ENCODE peak calls at places on chromosomes 4 and X, in ten cellular contexts. One of them, this sample, is unnamed.

GRCh38 chr4:152462047-152462446 is 73.8 kb downstream of the FBXW7 start:
- DNase-seq in GM03348: no peak
- DNase-seq in stimulated activated CD4-positive, alpha-beta T cell treated with anti-CD3 and anti-CD28 coated beads, Interleukin-4, amount 100 ng/mL, for 4 hours: no peak
- DNase-seq in glomerular endothelial cell: no peak
- DNase-seq in smooth muscle cell of the brain vasculature: no peak
- DNase-seq in left ventricle myocardium inferior: no peak
- DNase-seq in HFFc6: no peak
- DNase-seq in T-helper 2 cell: no peak
- DNase-seq in D341Med: no peak
- DNase-seq in nucleus accumbens: no peak
- DNase-seq in this sample: no peak

GRCh38 chr4:144583658-144584057 is 62.3 kb upstream of the HHIP start:
- DNase-seq in stimulated activated CD4-positive, alpha-beta T cell treated with anti-CD3 and anti-CD28 coated beads, Interleukin-4, amount 100 ng/mL, for 4 hours: no peak
- DNase-seq in GM03348: peak
- DNase-seq in glomerular endothelial cell: no peak
- DNase-seq in nucleus accumbens: no peak
- DNase-seq in T-helper 2 cell: no peak
- DNase-seq in D341Med: no peak
- DNase-seq in smooth muscle cell of the brain vasculature: no peak
- DNase-seq in left ventricle myocardium inferior: no peak
- DNase-seq in HFFc6: no peak
- DNase-seq in this sample: no peak

GRCh38 chr4:6019316-6020263 is 1.4 kb upstream of the C4orf50 start:
- DNase-seq in T-helper 2 cell: no peak
- DNase-seq in stimulated activated CD4-positive, alpha-beta T cell treated with anti-CD3 and anti-CD28 coated beads, Interleukin-4, amount 100 ng/mL, for 4 hours: no peak
- DNase-seq in left ventricle myocardium inferior: no peak
- DNase-seq in D341Med: peak
- DNase-seq in GM03348: peak
- DNase-seq in glomerular endothelial cell: peak
- DNase-seq in smooth muscle cell of the brain vasculature: peak
- DNase-seq in HFFc6: peak
- DNase-seq in nucleus accumbens: no peak
- DNase-seq in this sample: no peak

GRCh38 chr4:177235026-177235425 is 74.6 kb upstream of the NEIL3 start:
- DNase-seq in smooth muscle cell of the brain vasculature: no peak
- DNase-seq in GM03348: peak
- DNase-seq in D341Med: no peak
- DNase-seq in HFFc6: peak
- DNase-seq in glomerular endothelial cell: no peak
- DNase-seq in T-helper 2 cell: no peak
- DNase-seq in nucleus accumbens: no peak
- DNase-seq in left ventricle myocardium inferior: no peak
- DNase-seq in stimulated activated CD4-positive, alpha-beta T cell treated with anti-CD3 and anti-CD28 coated beads, Interleukin-4, amount 100 ng/mL, for 4 hours: no peak
- DNase-seq in this sample: no peak

GRCh38 chr4:128225148-128225547 is 62.5 kb downstream of the PGRMC2 start:
- DNase-seq in left ventricle myocardium inferior: no peak
- DNase-seq in HFFc6: peak
- DNase-seq in glomerular endothelial cell: no peak
- DNase-seq in D341Med: no peak
- DNase-seq in T-helper 2 cell: no peak
- DNase-seq in smooth muscle cell of the brain vasculature: no peak
- DNase-seq in stimulated activated CD4-positive, alpha-beta T cell treated with anti-CD3 and anti-CD28 coated beads, Interleukin-4, amount 100 ng/mL, for 4 hours: no peak
- DNase-seq in nucleus accumbens: no peak
- DNase-seq in GM03348: peak
- DNase-seq in this sample: no peak

GRCh38 chr4:117481742-117482141 is 396.4 kb upstream of the TRAM1L1 start:
- DNase-seq in D341Med: no peak
- DNase-seq in nucleus accumbens: no peak
- DNase-seq in GM03348: no peak
- DNase-seq in smooth muscle cell of the brain vasculature: peak
- DNase-seq in left ventricle myocardium inferior: no peak
- DNase-seq in T-helper 2 cell: no peak
- DNase-seq in HFFc6: no peak
- DNase-seq in glomerular endothelial cell: no peak
- DNase-seq in stimulated activated CD4-positive, alpha-beta T cell treated with anti-CD3 and anti-CD28 coated beads, Interleukin-4, amount 100 ng/mL, for 4 hours: no peak
- DNase-seq in this sample: no peak

GRCh38 chr4:1512738-1513660 is 106.8 kb upstream of the NKX1-1 start:
- DNase-seq in HFFc6: no peak
- DNase-seq in stimulated activated CD4-positive, alpha-beta T cell treated with anti-CD3 and anti-CD28 coated beads, Interleukin-4, amount 100 ng/mL, for 4 hours: peak
- DNase-seq in T-helper 2 cell: no peak
- DNase-seq in nucleus accumbens: no peak
- DNase-seq in glomerular endothelial cell: no peak
- DNase-seq in smooth muscle cell of the brain vasculature: no peak
- DNase-seq in D341Med: peak
- DNase-seq in left ventricle myocardium inferior: peak
- DNase-seq in GM03348: peak
- DNase-seq in this sample: peak

GRCh38 chrX:103607385-103608304 is at the start of gene TCEAL3:
- DNase-seq in T-helper 2 cell: peak
- DNase-seq in HFFc6: no peak
- DNase-seq in left ventricle myocardium inferior: peak
- DNase-seq in GM03348: peak
- DNase-seq in nucleus accumbens: peak
- DNase-seq in stimulated activated CD4-positive, alpha-beta T cell treated with anti-CD3 and anti-CD28 coated beads, Interleukin-4, amount 100 ng/mL, for 4 hours: peak
- DNase-seq in glomerular endothelial cell: no peak
- DNase-seq in smooth muscle cell of the brain vasculature: no peak
- DNase-seq in D341Med: peak
- DNase-seq in this sample: peak

GRCh38 chr4:26544421-26544820 is 39.5 kb upstream of the TBC1D19 start:
- DNase-seq in D341Med: no peak
- DNase-seq in T-helper 2 cell: no peak
- DNase-seq in glomerular endothelial cell: no peak
- DNase-seq in nucleus accumbens: no peak
- DNase-seq in stimulated activated CD4-positive, alpha-beta T cell treated with anti-CD3 and anti-CD28 coated beads, Interleukin-4, amount 100 ng/mL, for 4 hours: no peak
- DNase-seq in GM03348: no peak
- DNase-seq in left ventricle myocardium inferior: no peak
- DNase-seq in HFFc6: no peak
- DNase-seq in smooth muscle cell of the brain vasculature: no peak
- DNase-seq in this sample: no peak

GRCh38 chr4:121654738-121655137 is 42.0 kb downstream of the ANXA5 start:
- DNase-seq in glomerular endothelial cell: no peak
- DNase-seq in T-helper 2 cell: no peak
- DNase-seq in nucleus accumbens: no peak
- DNase-seq in left ventricle myocardium inferior: no peak
- DNase-seq in HFFc6: no peak
- DNase-seq in D341Med: no peak
- DNase-seq in stimulated activated CD4-positive, alpha-beta T cell treated with anti-CD3 and anti-CD28 coated beads, Interleukin-4, amount 100 ng/mL, for 4 hours: no peak
- DNase-seq in smooth muscle cell of the brain vasculature: no peak
- DNase-seq in GM03348: no peak
- DNase-seq in this sample: no peak

GRCh38 chrX:133958997-133959688 is 26.3 kb downstream of the GPC3 start:
- DNase-seq in left ventricle myocardium inferior: no peak
- DNase-seq in stimulated activated CD4-positive, alpha-beta T cell treated with anti-CD3 and anti-CD28 coated beads, Interleukin-4, amount 100 ng/mL, for 4 hours: no peak
- DNase-seq in HFFc6: no peak
- DNase-seq in D341Med: no peak
- DNase-seq in GM03348: no peak
- DNase-seq in glomerular endothelial cell: no peak
- DNase-seq in smooth muscle cell of the brain vasculature: no peak
- DNase-seq in nucleus accumbens: no peak
- DNase-seq in T-helper 2 cell: no peak
- DNase-seq in this sample: no peak

GRCh38 chr4:147198411-147199051 is 252.9 kb upstream of the TTC29 start:
- DNase-seq in D341Med: no peak
- DNase-seq in GM03348: no peak
- DNase-seq in T-helper 2 cell: no peak
- DNase-seq in left ventricle myocardium inferior: no peak
- DNase-seq in glomerular endothelial cell: no peak
- DNase-seq in stimulated activated CD4-positive, alpha-beta T cell treated with anti-CD3 and anti-CD28 coated beads, Interleukin-4, amount 100 ng/mL, for 4 hours: no peak
- DNase-seq in smooth muscle cell of the brain vasculature: no peak
- DNase-seq in HFFc6: no peak
- DNase-seq in nucleus accumbens: no peak
- DNase-seq in this sample: no peak

GRCh38 chrX:15334561-15334960 is 762 bp downstream of the PIGA start:
- DNase-seq in T-helper 2 cell: peak
- DNase-seq in smooth muscle cell of the brain vasculature: no peak
- DNase-seq in HFFc6: peak
- DNase-seq in stimulated activated CD4-positive, alpha-beta T cell treated with anti-CD3 and anti-CD28 coated beads, Interleukin-4, amount 100 ng/mL, for 4 hours: no peak
- DNase-seq in nucleus accumbens: no peak
- DNase-seq in D341Med: no peak
- DNase-seq in GM03348: peak
- DNase-seq in left ventricle myocardium inferior: no peak
- DNase-seq in glomerular endothelial cell: no peak
- DNase-seq in this sample: peak

GRCh38 chrX:37905436-37906147 is 58.2 kb upstream of the DYNLT3 start:
- DNase-seq in left ventricle myocardium inferior: no peak
- DNase-seq in nucleus accumbens: peak
- DNase-seq in smooth muscle cell of the brain vasculature: peak
- DNase-seq in T-helper 2 cell: no peak
- DNase-seq in D341Med: peak
- DNase-seq in stimulated activated CD4-positive, alpha-beta T cell treated with anti-CD3 and anti-CD28 coated beads, Interleukin-4, amount 100 ng/mL, for 4 hours: peak
- DNase-seq in GM03348: peak
- DNase-seq in glomerular endothelial cell: no peak
- DNase-seq in HFFc6: no peak
- DNase-seq in this sample: no peak

GRCh38 chr4:111666826-111667360 is 478.4 kb upstream of the FAM241A start:
- DNase-seq in smooth muscle cell of the brain vasculature: no peak
- DNase-seq in HFFc6: no peak
- DNase-seq in left ventricle myocardium inferior: no peak
- DNase-seq in glomerular endothelial cell: no peak
- DNase-seq in GM03348: no peak
- DNase-seq in D341Med: no peak
- DNase-seq in stimulated activated CD4-positive, alpha-beta T cell treated with anti-CD3 and anti-CD28 coated beads, Interleukin-4, amount 100 ng/mL, for 4 hours: no peak
- DNase-seq in nucleus accumbens: no peak
- DNase-seq in T-helper 2 cell: no peak
- DNase-seq in this sample: no peak

GRCh38 chr4:180909279-180909678 is 1333.9 kb upstream of the TENM3 start:
- DNase-seq in left ventricle myocardium inferior: no peak
- DNase-seq in T-helper 2 cell: no peak
- DNase-seq in glomerular endothelial cell: no peak
- DNase-seq in D341Med: peak
- DNase-seq in GM03348: peak
- DNase-seq in nucleus accumbens: no peak
- DNase-seq in smooth muscle cell of the brain vasculature: no peak
- DNase-seq in stimulated activated CD4-positive, alpha-beta T cell treated with anti-CD3 and anti-CD28 coated beads, Interleukin-4, amount 100 ng/mL, for 4 hours: no peak
- DNase-seq in HFFc6: no peak
- DNase-seq in this sample: no peak

GRCh38 chr4:105555409-105555808 is 3.0 kb downstream of the ARHGEF38 start:
- DNase-seq in glomerular endothelial cell: no peak
- DNase-seq in D341Med: no peak
- DNase-seq in stimulated activated CD4-positive, alpha-beta T cell treated with anti-CD3 and anti-CD28 coated beads, Interleukin-4, amount 100 ng/mL, for 4 hours: no peak
- DNase-seq in nucleus accumbens: no peak
- DNase-seq in T-helper 2 cell: no peak
- DNase-seq in HFFc6: no peak
- DNase-seq in smooth muscle cell of the brain vasculature: no peak
- DNase-seq in left ventricle myocardium inferior: no peak
- DNase-seq in GM03348: no peak
- DNase-seq in this sample: no peak

GRCh38 chr4:162485486-162485885 is 321.7 kb upstream of the FSTL5 start:
- DNase-seq in D341Med: no peak
- DNase-seq in smooth muscle cell of the brain vasculature: no peak
- DNase-seq in left ventricle myocardium inferior: no peak
- DNase-seq in GM03348: no peak
- DNase-seq in nucleus accumbens: no peak
- DNase-seq in T-helper 2 cell: no peak
- DNase-seq in HFFc6: peak
- DNase-seq in glomerular endothelial cell: no peak
- DNase-seq in stimulated activated CD4-positive, alpha-beta T cell treated with anti-CD3 and anti-CD28 coated beads, Interleukin-4, amount 100 ng/mL, for 4 hours: no peak
- DNase-seq in this sample: no peak

GRCh38 chrX:125497667-125498066 is 178.0 kb downstream of the TEX13C start:
- DNase-seq in glomerular endothelial cell: no peak
- DNase-seq in D341Med: no peak
- DNase-seq in left ventricle myocardium inferior: no peak
- DNase-seq in HFFc6: no peak
- DNase-seq in smooth muscle cell of the brain vasculature: no peak
- DNase-seq in GM03348: no peak
- DNase-seq in nucleus accumbens: no peak
- DNase-seq in stimulated activated CD4-positive, alpha-beta T cell treated with anti-CD3 and anti-CD28 coated beads, Interleukin-4, amount 100 ng/mL, for 4 hours: no peak
- DNase-seq in T-helper 2 cell: no peak
- DNase-seq in this sample: no peak

GRCh38 chr4:38753021-38753806 is 29.6 kb downstream of the TLR10 start:
- DNase-seq in smooth muscle cell of the brain vasculature: peak
- DNase-seq in T-helper 2 cell: no peak
- DNase-seq in HFFc6: peak
- DNase-seq in glomerular endothelial cell: no peak
- DNase-seq in GM03348: peak
- DNase-seq in left ventricle myocardium inferior: peak
- DNase-seq in D341Med: peak
- DNase-seq in nucleus accumbens: no peak
- DNase-seq in stimulated activated CD4-positive, alpha-beta T cell treated with anti-CD3 and anti-CD28 coated beads, Interleukin-4, amount 100 ng/mL, for 4 hours: no peak
- DNase-seq in this sample: no peak

GRCh38 chr4:41346306-41347061 is 89.8 kb downstream of the UCHL1 start:
- DNase-seq in smooth muscle cell of the brain vasculature: no peak
- DNase-seq in stimulated activated CD4-positive, alpha-beta T cell treated with anti-CD3 and anti-CD28 coated beads, Interleukin-4, amount 100 ng/mL, for 4 hours: no peak
- DNase-seq in GM03348: peak
- DNase-seq in glomerular endothelial cell: no peak
- DNase-seq in nucleus accumbens: no peak
- DNase-seq in D341Med: no peak
- DNase-seq in T-helper 2 cell: no peak
- DNase-seq in HFFc6: peak
- DNase-seq in left ventricle myocardium inferior: no peak
- DNase-seq in this sample: no peak

GRCh38 chrX:31124536-31124935 is 52.7 kb upstream of the FTHL17 start:
- DNase-seq in T-helper 2 cell: no peak
- DNase-seq in D341Med: no peak
- DNase-seq in HFFc6: no peak
- DNase-seq in nucleus accumbens: no peak
- DNase-seq in left ventricle myocardium inferior: no peak
- DNase-seq in GM03348: no peak
- DNase-seq in smooth muscle cell of the brain vasculature: no peak
- DNase-seq in stimulated activated CD4-positive, alpha-beta T cell treated with anti-CD3 and anti-CD28 coated beads, Interleukin-4, amount 100 ng/mL, for 4 hours: no peak
- DNase-seq in glomerular endothelial cell: no peak
- DNase-seq in this sample: no peak

GRCh38 chr4:145554691-145555090 is 64.5 kb upstream of the MMAA start:
- DNase-seq in smooth muscle cell of the brain vasculature: no peak
- DNase-seq in nucleus accumbens: no peak
- DNase-seq in T-helper 2 cell: no peak
- DNase-seq in HFFc6: no peak
- DNase-seq in GM03348: no peak
- DNase-seq in glomerular endothelial cell: no peak
- DNase-seq in D341Med: no peak
- DNase-seq in stimulated activated CD4-positive, alpha-beta T cell treated with anti-CD3 and anti-CD28 coated beads, Interleukin-4, amount 100 ng/mL, for 4 hours: no peak
- DNase-seq in left ventricle myocardium inferior: no peak
- DNase-seq in this sample: no peak

GRCh38 chr4:121073672-121074386 is 1.5 kb upstream of the NDNF start:
- DNase-seq in T-helper 2 cell: no peak
- DNase-seq in nucleus accumbens: no peak
- DNase-seq in smooth muscle cell of the brain vasculature: no peak
- DNase-seq in stimulated activated CD4-positive, alpha-beta T cell treated with anti-CD3 and anti-CD28 coated beads, Interleukin-4, amount 100 ng/mL, for 4 hours: no peak
- DNase-seq in HFFc6: no peak
- DNase-seq in left ventricle myocardium inferior: no peak
- DNase-seq in GM03348: no peak
- DNase-seq in D341Med: no peak
- DNase-seq in glomerular endothelial cell: no peak
- DNase-seq in this sample: no peak

GRCh38 chrX:49237060-49237459 is 1.8 kb downstream of the CCDC22 start:
- DNase-seq in smooth muscle cell of the brain vasculature: no peak
- DNase-seq in T-helper 2 cell: no peak
- DNase-seq in HFFc6: no peak
- DNase-seq in glomerular endothelial cell: no peak
- DNase-seq in D341Med: no peak
- DNase-seq in left ventricle myocardium inferior: no peak
- DNase-seq in nucleus accumbens: no peak
- DNase-seq in GM03348: no peak
- DNase-seq in stimulated activated CD4-positive, alpha-beta T cell treated with anti-CD3 and anti-CD28 coated beads, Interleukin-4, amount 100 ng/mL, for 4 hours: no peak
- DNase-seq in this sample: no peak

GRCh38 chr4:38896940-38897339 is 29.3 kb downstream of the FAM114A1 start:
- DNase-seq in smooth muscle cell of the brain vasculature: no peak
- DNase-seq in glomerular endothelial cell: no peak
- DNase-seq in stimulated activated CD4-positive, alpha-beta T cell treated with anti-CD3 and anti-CD28 coated beads, Interleukin-4, amount 100 ng/mL, for 4 hours: no peak
- DNase-seq in nucleus accumbens: no peak
- DNase-seq in D341Med: no peak
- DNase-seq in left ventricle myocardium inferior: no peak
- DNase-seq in GM03348: no peak
- DNase-seq in HFFc6: no peak
- DNase-seq in T-helper 2 cell: no peak
- DNase-seq in this sample: no peak